ENCODE peak calls at places on chromosomes 1 and 21, in nine cellular contexts. M, D, L, E, R, Z, G, U and F are unnamed samples.

GRCh38 chr1:4086921-4087320 is 186.8 kb upstream of the C1orf174 start:
- DNase-seq in M (no peak), D (no peak), L (no peak), E (no peak), R (no peak), Z (no peak), G (no peak), U (no peak), F (no peak)

GRCh38 chr1:94456736-94457135 is 38.5 kb downstream of the ABCD3 start:
- DNase-seq in M (peak), D (peak), L (no peak), E (no peak), R (no peak), Z (no peak), G (no peak), U (no peak), F (no peak)

GRCh38 chr1:30335389-30335996 is 387.9 kb downstream of the MATN1 start:
- DNase-seq in M (no peak), D (no peak), L (no peak), E (no peak), R (no peak), Z (no peak), G (no peak), U (no peak), F (no peak)

GRCh38 chr1:62782197-62782886 is 1.6 kb upstream of the ATG4C start:
- DNase-seq in M (no peak), D (peak), L (peak), E (peak), R (no peak), Z (no peak), G (no peak), U (no peak), F (peak)

GRCh38 chr1:41850029-41850428 is 68.7 kb downstream of the HIVEP3 start:
- DNase-seq in M (no peak), D (no peak), L (no peak), E (no peak), R (no peak), Z (no peak), G (no peak), U (no peak), F (no peak)

GRCh38 chr21:28196981-28197380 is 795.7 kb downstream of the LTN1 start:
- DNase-seq in M (no peak), D (no peak), L (no peak), E (no peak), R (no peak), Z (no peak), G (no peak), U (no peak), F (no peak)

GRCh38 chr1:160658162-160658955 is 11.5 kb upstream of the SLAMF1 start:
- DNase-seq in M (no peak), D (no peak), L (no peak), E (no peak), R (no peak), Z (no peak), G (no peak), U (no peak), F (no peak)

GRCh38 chr1:172417552-172417951 is 2.9 kb upstream of the C1orf105 start:
- DNase-seq in M (no peak), D (peak), L (peak), E (no peak), R (no peak), Z (no peak), G (peak), U (no peak), F (peak)

GRCh38 chr21:26135520-26135919 is 35.0 kb downstream of the APP start:
- DNase-seq in M (no peak), D (no peak), L (no peak), E (no peak), R (no peak), Z (no peak), G (no peak), U (no peak), F (no peak)

GRCh38 chr1:199243423-199244061 is 604.7 kb downstream of the PTPRC start:
- DNase-seq in M (peak), D (peak), L (peak), E (peak), R (peak), Z (peak), G (peak), U (no peak), F (peak)

GRCh38 chr1:119631433-119632102 is 16.5 kb downstream of the ZNF697 start:
- DNase-seq in M (peak), D (peak), L (peak), E (peak), R (peak), Z (no peak), G (peak), U (no peak), F (peak)

GRCh38 chr1:46537651-46538050 is 13.8 kb downstream of the KNCN start:
- DNase-seq in M (no peak), D (no peak), L (no peak), E (no peak), R (no peak), Z (no peak), G (no peak), U (no peak), F (no peak)

GRCh38 chr1:36223996-36224536 is at the start of gene THRAP3:
- DNase-seq in M (peak), D (peak), L (peak), E (peak), R (peak), Z (peak), G (peak), U (peak), F (peak)

GRCh38 chr1:156241311-156241811 is 623 bp upstream of the BGLAP start:
- DNase-seq in M (peak), D (peak), L (peak), E (no peak), R (no peak), Z (no peak), G (peak), U (no peak), F (peak)

GRCh38 chr1:160624464-160624863 is 22.4 kb downstream of the SLAMF1 start:
- DNase-seq in M (no peak), D (no peak), L (no peak), E (no peak), R (no peak), Z (no peak), G (no peak), U (no peak), F (no peak)

GRCh38 chr1:113976609-113977278 is 2.5 kb upstream of the OLFML3 start:
- DNase-seq in M (peak), D (peak), L (no peak), E (peak), R (no peak), Z (no peak), G (peak), U (no peak), F (peak)